ENCODE peak calls at places on chromosomes 2 and 18, in four cellular contexts. V is cardiac muscle cell, B is cardiac fibroblast, T is neural progenitor cell. Z is an unnamed sample.

GRCh38 chr2:85578243-85579180 is 1.1 kb downstream of the VAMP8 start:
- DNase-seq in T (no peak), V (no peak), B (no peak), Z (no peak)

GRCh38 chr2:12728221-12728777 is 11.6 kb downstream of the TRIB2 start:
- DNase-seq in T (no peak), B (no peak), V (no peak), Z (no peak)

GRCh38 chr18:8525692-8526091 is 83.5 kb upstream of the RAB12 start:
- DNase-seq in B (no peak), T (peak), V (no peak), Z (no peak)

GRCh38 chr18:67932261-67932660 is 415.7 kb upstream of the DSEL start:
- DNase-seq in B (no peak), T (no peak), V (no peak), Z (no peak)

GRCh38 chr18:499351-500229 is 911 bp downstream of the COLEC12 start:
- DNase-seq in B (peak), T (peak), V (peak), Z (no peak)

GRCh38 chr2:78780321-78780720 is 245.2 kb upstream of the REG3G start:
- DNase-seq in B (no peak), T (no peak), V (no peak), Z (no peak)

GRCh38 chr2:163667064-163667887 is 68.5 kb downstream of the FIGN start:
- DNase-seq in V (peak), T (no peak), B (peak), Z (no peak)

GRCh38 chr2:47581201-47581600 is 178.2 kb downstream of the MSH2 start:
- DNase-seq in B (no peak), V (no peak), T (no peak), Z (no peak)

GRCh38 chr2:183063083-183063482 is 15.5 kb upstream of the DUSP19 start:
- DNase-seq in T (no peak), B (peak), V (peak), Z (no peak)

GRCh38 chr18:67771271-67771670 is 254.8 kb upstream of the DSEL start:
- DNase-seq in V (peak), T (no peak), B (peak), Z (no peak)

GRCh38 chr2:165899311-165899710 is 54.3 kb downstream of the TTC21B start:
- DNase-seq in B (no peak), V (no peak), T (no peak), Z (no peak)

GRCh38 chr2:24104110-24104650 is 19.0 kb downstream of the PFN4 start:
- DNase-seq in V (no peak), B (no peak), T (no peak), Z (no peak)

GRCh38 chr18:68462766-68463165 is 252.1 kb downstream of the TMX3 start:
- DNase-seq in T (no peak), B (no peak), V (no peak), Z (no peak)

GRCh38 chr18:9711361-9712129 is 3.4 kb downstream of the RAB31 start:
- DNase-seq in T (no peak), V (no peak), B (no peak), Z (no peak)

GRCh38 chr2:127623388-127624320 is 22.3 kb upstream of the GPR17 start:
- DNase-seq in V (peak), T (no peak), B (no peak), Z (no peak)

GRCh38 chr2:106158131-106158530 is 36.0 kb downstream of the UXS1 start:
- DNase-seq in B (no peak), V (no peak), T (no peak), Z (no peak)

GRCh38 chr2:151315381-151315903 is 26.0 kb upstream of the NMI start:
- DNase-seq in V (peak), T (peak), B (peak), Z (no peak)

GRCh38 chr2:16617282-16618266 is 48.1 kb downstream of the CYRIA start:
- DNase-seq in T (peak), V (peak), B (peak), Z (peak)

GRCh38 chr2:156005531-156005930 is 327.0 kb downstream of the NR4A2 start:
- DNase-seq in T (no peak), B (no peak), V (no peak), Z (no peak)

Z was measured in globus pallidus.